ENCODE peak calls at places on chromosome 12, in seven cellular contexts. E, P, G, C, U, T and M are unnamed samples.

GRCh38 chr12:80154261-80154660 is 54.9 kb downstream of the OTOGL start:
- DNase-seq in E (no peak), G (peak), C (no peak), T (no peak), P (no peak), U (no peak), M (no peak)

GRCh38 chr12:96240251-96240650 is 46.1 kb downstream of the ELK3 start:
- DNase-seq in P (no peak), G (no peak), T (no peak), U (no peak), E (no peak), C (no peak), M (no peak)

GRCh38 chr12:55068416-55069010 is 48.7 kb downstream of the NEUROD4 start:
- DNase-seq in P (no peak), T (peak), G (peak), E (no peak), C (peak), U (peak), M (peak)

GRCh38 chr12:22577667-22578066 is 33.3 kb upstream of the C2CD5 start:
- DNase-seq in C (peak), G (no peak), U (no peak), P (no peak), T (no peak), E (no peak), M (no peak)

GRCh38 chr12:84038241-84038640 is 874.4 kb downstream of the SLC6A15 start:
- DNase-seq in E (no peak), C (no peak), T (no peak), P (no peak), G (no peak), U (no peak), M (no peak)

GRCh38 chr12:113021500-113021899 is 35.0 kb upstream of the DTX1 start:
- DNase-seq in U (no peak), T (no peak), P (no peak), E (no peak), G (no peak), C (no peak), M (no peak)

GRCh38 chr12:24835377-24835776 is 113.5 kb downstream of the BCAT1 start:
- DNase-seq in T (no peak), U (no peak), G (no peak), E (no peak), P (no peak), C (no peak), M (no peak)

GRCh38 chr12:124493809-124494750 is 73.3 kb downstream of the NCOR2 start:
- DNase-seq in G (no peak), P (no peak), U (no peak), C (no peak), E (no peak), T (no peak), M (no peak)

GRCh38 chr12:107759410-107759809 is 1.5 kb downstream of the PRDM4 start:
- DNase-seq in C (peak), T (no peak), E (no peak), P (no peak), U (peak), G (peak), M (peak)

GRCh38 chr12:11555743-11556625 is 93.5 kb upstream of the ETV6 start:
- DNase-seq in G (no peak), U (no peak), P (no peak), T (no peak), E (no peak), C (no peak), M (no peak)